ENCODE peak calls at places on chromosomes 2 and 18, in nine cellular contexts. G, H, B, K, J, X, E, Z and C are unnamed samples. For H3K9me3, the result is how much of the 10 kb centered on the place peaks cover.

GRCh38 chr2:12262681-12263436 is 453.9 kb upstream of the TRIB2 start:
- DNase-seq in G (no peak), H (no peak), B (no peak), K (no peak), J (no peak), X (no peak), E (no peak), Z (peak), C (no peak)

GRCh38 chr2:10333247-10333613 is 30.5 kb downstream of the HPCAL1 start:
- DNase-seq in G (no peak), H (no peak), B (no peak), K (no peak), J (no peak), X (no peak), E (no peak), Z (no peak), C (no peak)

GRCh38 chr18:2442726-2443275 is 128.5 kb downstream of the METTL4 start:
- DNase-seq in G (no peak), H (no peak), B (no peak), K (no peak), J (no peak), X (no peak), E (no peak), Z (no peak), C (no peak)

GRCh38 chr2:65261676-65262075 is 34.0 kb downstream of the ACTR2 start:
- DNase-seq in G (no peak), H (no peak), B (no peak), K (no peak), J (no peak), X (no peak), E (no peak), Z (no peak), C (no peak)

GRCh38 chr2:45923701-45924100 is 272.2 kb downstream of the PRKCE start:
- DNase-seq in G (no peak), H (no peak), B (no peak), K (no peak), J (no peak), X (no peak), E (no peak), Z (no peak), C (no peak)

GRCh38 chr2:2662847-2663356 is 331.8 kb upstream of the MYT1L start:
- DNase-seq in G (peak), H (no peak), B (no peak), K (no peak), J (no peak), X (no peak), E (no peak), Z (no peak), C (peak)

GRCh38 chr2:178514664-178515063 is 34.4 kb downstream of the PLEKHA3 start:
- DNase-seq in G (no peak), H (no peak), B (no peak), K (no peak), J (no peak), X (no peak), E (no peak), Z (no peak), C (no peak)

GRCh38 chr2:100548771-100549170 is 14.0 kb upstream of the PDCL3 start:
- DNase-seq in G (no peak), H (no peak), B (no peak), K (no peak), J (no peak), X (no peak), E (no peak), Z (no peak), C (no peak)

GRCh38 chr18:75437979-75438378 is 10.5 kb upstream of the SMIM21 start:
- DNase-seq in G (no peak), H (no peak), B (no peak), K (no peak), J (no peak), X (peak), E (no peak), Z (no peak), C (no peak)

GRCh38 chr2:60352491-60353405 is 200.7 kb downstream of the BCL11A start:
- DNase-seq in G (peak), H (no peak), B (peak), K (no peak), J (no peak), X (peak), E (no peak), Z (no peak), C (no peak)

GRCh38 chr2:228018311-228018710 is 146.9 kb downstream of the DAW1 start:
- DNase-seq in G (no peak), H (no peak), B (no peak), K (no peak), J (no peak), X (no peak), E (no peak), Z (no peak), C (no peak)
- TF ChIP-seq POLR2AphosphoS5 in G (no peak), H (no peak), B (no peak), K (no peak), J (no peak), X (no peak), E (no peak), Z (no peak), C (no peak)

DNA sequence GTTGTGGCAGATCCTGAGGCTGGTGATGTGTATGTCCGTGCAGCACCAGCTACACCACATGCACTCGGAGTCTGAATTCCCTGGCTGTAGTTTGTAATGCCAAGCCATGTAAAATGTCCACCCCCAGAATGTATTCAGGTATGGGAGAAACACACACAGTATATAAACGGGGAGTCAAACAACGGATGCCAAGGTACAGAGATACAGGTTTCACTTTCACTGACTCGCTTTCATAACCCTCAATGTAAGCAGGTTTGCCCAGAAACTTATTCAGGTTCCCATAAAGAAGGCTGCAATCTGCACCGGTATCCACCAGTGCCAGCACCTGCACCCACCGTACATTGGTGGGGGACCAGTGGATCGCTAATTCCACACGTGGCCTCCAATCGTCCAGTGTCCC is 237.2 kb downstream of the MBD5 start:
- DNase-seq in G (no peak), H (no peak), B (no peak), K (no peak), J (no peak), X (no peak), E (no peak), Z (no peak), C (no peak)
- H3K9me3 ChIP-seq in G (under half), H (under half), B (under half), K (under half), J (under half), X (under half), E (under half), Z (under half), C (under half)

GRCh38 chr2:222907790-222908431 is 47.1 kb downstream of the ACSL3 start:
- DNase-seq in G (no peak), H (no peak), B (no peak), K (no peak), J (no peak), X (no peak), E (no peak), Z (no peak), C (no peak)
- H3K27ac ChIP-seq in G (no peak), H (peak), B (no peak), K (no peak), J (no peak), X (no peak), E (no peak), Z (no peak), C (no peak)

DNA sequence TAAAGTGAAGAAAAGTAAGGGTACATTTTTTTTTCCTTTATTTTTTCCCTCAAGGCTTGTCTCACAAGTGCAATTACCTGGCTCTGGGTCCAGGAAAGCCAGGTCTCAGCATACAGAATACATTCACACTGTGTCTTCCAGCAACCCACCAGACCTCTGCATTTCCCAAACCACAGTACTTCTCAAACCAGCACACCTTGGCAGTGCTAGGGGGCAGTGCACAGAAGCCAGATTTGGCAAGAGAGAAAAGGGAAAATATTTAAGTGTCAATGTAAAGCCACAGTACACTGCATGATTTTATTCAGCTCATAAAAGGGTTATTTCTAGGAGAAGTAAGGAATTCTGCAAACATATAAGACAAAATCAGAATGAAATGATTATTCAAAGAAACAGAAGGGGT is 172.8 kb downstream of the NRXN1 start:
- DNase-seq in G (no peak), H (no peak), B (no peak), K (no peak), J (no peak), X (no peak), E (no peak), Z (no peak), C (no peak)
- TF ChIP-seq POLR2AphosphoS5 in G (no peak), H (no peak), B (no peak), K (no peak), J (no peak), X (no peak), E (no peak), Z (no peak), C (no peak)